ENCODE peak calls at places on chromosome 20, in six cellular contexts. Y, Z, O, C, L and D are unnamed samples.

GRCh38 chr20:23358923-23359572 is 2.9 kb upstream of the GZF1 start:
- DNase-seq in Y (no peak), Z (no peak), O (no peak), C (no peak), L (no peak), D (no peak)

GRCh38 chr20:47198254-47198671 is 158.2 kb downstream of the ZMYND8 start:
- DNase-seq in Y (no peak), Z (no peak), O (no peak), C (no peak), L (peak), D (no peak)

GRCh38 chr20:17936791-17937687 is 31.6 kb downstream of the SNX5 start:
- DNase-seq in Y (no peak), Z (no peak), O (no peak), C (no peak), L (no peak), D (no peak)

GRCh38 chr20:34922654-34923381 is 32.8 kb downstream of the GSS start:
- DNase-seq in Y (no peak), Z (no peak), O (no peak), C (no peak), L (no peak), D (no peak)

GRCh38 chr20:10429443-10429981 is 4.5 kb downstream of the MKKS start:
- DNase-seq in Y (peak), Z (no peak), O (no peak), C (no peak), L (no peak), D (no peak)

GRCh38 chr20:53947501-53948195 is 122.7 kb downstream of the BCAS1 start:
- DNase-seq in Y (no peak), Z (no peak), O (no peak), C (no peak), L (no peak), D (no peak)

GRCh38 chr20:46070215-46070910 is 19.4 kb downstream of the NCOA5 start:
- DNase-seq in Y (no peak), Z (no peak), O (no peak), C (no peak), L (no peak), D (no peak)

GRCh38 chr20:63682384-63683139 is 13.9 kb upstream of the TNFRSF6B start:
- DNase-seq in Y (no peak), Z (no peak), O (no peak), C (no peak), L (no peak), D (no peak)

GRCh38 chr20:38023181-38024085 is 9.8 kb downstream of the TTI1 start:
- DNase-seq in Y (no peak), Z (no peak), O (peak), C (no peak), L (no peak), D (no peak)

GRCh38 chr20:61297981-61298380 is 45.9 kb downstream of the CDH4 start:
- DNase-seq in Y (no peak), Z (no peak), O (no peak), C (no peak), L (no peak), D (no peak)

GRCh38 chr20:35273449-35274171 is 4.3 kb downstream of the MMP24OS start:
- DNase-seq in Y (no peak), Z (no peak), O (no peak), C (peak), L (no peak), D (no peak)

GRCh38 chr20:16530201-16530681 is 43.0 kb downstream of the KIF16B start:
- DNase-seq in Y (no peak), Z (no peak), O (no peak), C (no peak), L (no peak), D (no peak)

GRCh38 chr20:63363981-63364536 is 2.9 kb upstream of the CHRNA4 start:
- DNase-seq in Y (peak), Z (no peak), O (no peak), C (no peak), L (no peak), D (no peak)

GRCh38 chr20:57657537-57658446 is 37.6 kb upstream of the ZBP1 start:
- DNase-seq in Y (peak), Z (no peak), O (no peak), C (peak), L (no peak), D (peak)

GRCh38 chr20:41005361-41005729 is 23.3 kb upstream of the TOP1 start:
- DNase-seq in Y (no peak), Z (no peak), O (no peak), C (no peak), L (no peak), D (peak)

GRCh38 chr20:45934046-45934586 is 367 bp upstream of the PCIF1 start:
- DNase-seq in Y (peak), Z (no peak), O (peak), C (peak), L (peak), D (peak)

GRCh38 chr20:23928788-23929187 is 49.2 kb upstream of the CST5 start:
- DNase-seq in Y (no peak), Z (no peak), O (no peak), C (no peak), L (peak), D (no peak)

GRCh38 chr20:50916934-50917333 is 14.3 kb downstream of the ADNP start:
- DNase-seq in Y (no peak), Z (no peak), O (no peak), C (no peak), L (no peak), D (no peak)

GRCh38 chr20:62623488-62624324 is 18.6 kb upstream of the SLCO4A1 start:
- DNase-seq in Y (peak), Z (peak), O (peak), C (no peak), L (peak), D (peak)

GRCh38 chr20:13418263-13419229 is 197.5 kb downstream of the ISM1 start:
- DNase-seq in Y (no peak), Z (no peak), O (no peak), C (no peak), L (no peak), D (no peak)

GRCh38 chr20:33915726-33916331 is 77.9 kb upstream of the RALY start:
- DNase-seq in Y (peak), Z (no peak), O (peak), C (no peak), L (peak), D (no peak)

GRCh38 chr20:34249291-34249690 is 8.1 kb downstream of the ASIP start:
- DNase-seq in Y (no peak), Z (no peak), O (peak), C (no peak), L (peak), D (no peak)